ENCODE peak calls at places on chromosomes 11 and 22, in ten cellular contexts. One of them, this sample, is unnamed.

GRCh38 chr11:131065435-131066295 is 149.4 kb upstream of the SNX19 start:
- DNase-seq in activated CD8-positive, alpha-beta memory T cell treated with anti-CD3 and anti-CD28 coated beads for 24 hours: no peak
- DNase-seq in NB4: no peak
- DNase-seq in CD8-positive, alpha-beta memory T cell: no peak
- DNase-seq in WTC11: no peak
- DNase-seq in pons: no peak
- DNase-seq in astrocyte of the spinal cord: no peak
- DNase-seq in AG04450: no peak
- DNase-seq in stimulated activated CD4-positive, alpha-beta T cell treated with anti-CD3 and anti-CD28 coated beads, Interleukin-1b, Interleukin-23, amount 100 ng/mL, for 1 hour: no peak
- DNase-seq in RPMI7951: no peak
- DNase-seq in this sample: no peak

GRCh38 chr11:14861680-14862079 is 30.4 kb downstream of the CYP2R1 start:
- DNase-seq in activated CD8-positive, alpha-beta memory T cell treated with anti-CD3 and anti-CD28 coated beads for 24 hours: no peak
- DNase-seq in NB4: no peak
- DNase-seq in CD8-positive, alpha-beta memory T cell: no peak
- DNase-seq in WTC11: no peak
- DNase-seq in pons: no peak
- DNase-seq in astrocyte of the spinal cord: no peak
- DNase-seq in AG04450: no peak
- DNase-seq in stimulated activated CD4-positive, alpha-beta T cell treated with anti-CD3 and anti-CD28 coated beads, Interleukin-1b, Interleukin-23, amount 100 ng/mL, for 1 hour: no peak
- DNase-seq in RPMI7951: no peak
- DNase-seq in this sample: no peak

GRCh38 chr22:38336699-38337098 is 19.5 kb upstream of the CSNK1E start:
- DNase-seq in activated CD8-positive, alpha-beta memory T cell treated with anti-CD3 and anti-CD28 coated beads for 24 hours: no peak
- DNase-seq in NB4: no peak
- DNase-seq in CD8-positive, alpha-beta memory T cell: no peak
- DNase-seq in WTC11: no peak
- DNase-seq in pons: no peak
- DNase-seq in astrocyte of the spinal cord: no peak
- DNase-seq in AG04450: no peak
- DNase-seq in stimulated activated CD4-positive, alpha-beta T cell treated with anti-CD3 and anti-CD28 coated beads, Interleukin-1b, Interleukin-23, amount 100 ng/mL, for 1 hour: no peak
- DNase-seq in RPMI7951: no peak
- DNase-seq in this sample: no peak

GRCh38 chr11:76805206-76805913 is 22.2 kb downstream of the TSKU start:
- DNase-seq in activated CD8-positive, alpha-beta memory T cell treated with anti-CD3 and anti-CD28 coated beads for 24 hours: peak; percentile 59
- DNase-seq in NB4: no peak
- DNase-seq in CD8-positive, alpha-beta memory T cell: no peak
- DNase-seq in WTC11: no peak
- DNase-seq in pons: no peak
- DNase-seq in astrocyte of the spinal cord: no peak
- DNase-seq in AG04450: no peak
- DNase-seq in stimulated activated CD4-positive, alpha-beta T cell treated with anti-CD3 and anti-CD28 coated beads, Interleukin-1b, Interleukin-23, amount 100 ng/mL, for 1 hour: no peak
- DNase-seq in RPMI7951: peak; percentile 50
- DNase-seq in this sample: no peak

GRCh38 chr11:8247312-8247711 is 16.4 kb downstream of the LMO1 start:
- DNase-seq in activated CD8-positive, alpha-beta memory T cell treated with anti-CD3 and anti-CD28 coated beads for 24 hours: no peak
- DNase-seq in NB4: peak; percentile 35
- DNase-seq in CD8-positive, alpha-beta memory T cell: no peak
- DNase-seq in WTC11: peak; percentile 74
- DNase-seq in pons: no peak
- DNase-seq in astrocyte of the spinal cord: no peak
- DNase-seq in AG04450: no peak
- DNase-seq in stimulated activated CD4-positive, alpha-beta T cell treated with anti-CD3 and anti-CD28 coated beads, Interleukin-1b, Interleukin-23, amount 100 ng/mL, for 1 hour: no peak
- DNase-seq in RPMI7951: no peak
- DNase-seq in this sample: no peak

GRCh38 chr11:96704847-96705246 is 315.0 kb downstream of the JRKL start:
- DNase-seq in activated CD8-positive, alpha-beta memory T cell treated with anti-CD3 and anti-CD28 coated beads for 24 hours: no peak
- DNase-seq in NB4: peak; percentile 18
- DNase-seq in CD8-positive, alpha-beta memory T cell: no peak
- DNase-seq in WTC11: no peak
- DNase-seq in pons: no peak
- DNase-seq in astrocyte of the spinal cord: peak; percentile 3
- DNase-seq in AG04450: no peak
- DNase-seq in stimulated activated CD4-positive, alpha-beta T cell treated with anti-CD3 and anti-CD28 coated beads, Interleukin-1b, Interleukin-23, amount 100 ng/mL, for 1 hour: no peak
- DNase-seq in RPMI7951: no peak
- DNase-seq in this sample: no peak

GRCh38 chr22:32880906-32881596 is 79.5 kb downstream of the TIMP3 start:
- DNase-seq in activated CD8-positive, alpha-beta memory T cell treated with anti-CD3 and anti-CD28 coated beads for 24 hours: peak; percentile 57
- DNase-seq in NB4: peak; percentile 23
- DNase-seq in CD8-positive, alpha-beta memory T cell: no peak
- DNase-seq in WTC11: no peak
- DNase-seq in pons: no peak
- DNase-seq in astrocyte of the spinal cord: peak; percentile 31
- DNase-seq in AG04450: peak; percentile 30
- DNase-seq in stimulated activated CD4-positive, alpha-beta T cell treated with anti-CD3 and anti-CD28 coated beads, Interleukin-1b, Interleukin-23, amount 100 ng/mL, for 1 hour: no peak
- DNase-seq in RPMI7951: peak; percentile 78
- DNase-seq in this sample: no peak

GRCh38 chr11:2289859-2290258 is 11.9 kb downstream of the C11orf21 start:
- DNase-seq in activated CD8-positive, alpha-beta memory T cell treated with anti-CD3 and anti-CD28 coated beads for 24 hours: no peak
- DNase-seq in NB4: no peak
- DNase-seq in CD8-positive, alpha-beta memory T cell: no peak
- DNase-seq in WTC11: peak; percentile 8
- DNase-seq in pons: no peak
- DNase-seq in astrocyte of the spinal cord: no peak
- DNase-seq in AG04450: no peak
- DNase-seq in stimulated activated CD4-positive, alpha-beta T cell treated with anti-CD3 and anti-CD28 coated beads, Interleukin-1b, Interleukin-23, amount 100 ng/mL, for 1 hour: no peak
- DNase-seq in RPMI7951: no peak
- DNase-seq in this sample: no peak

GRCh38 chr11:99973993-99974392 is 713.1 kb upstream of the ARHGAP42 start:
- DNase-seq in activated CD8-positive, alpha-beta memory T cell treated with anti-CD3 and anti-CD28 coated beads for 24 hours: no peak
- DNase-seq in NB4: no peak
- DNase-seq in CD8-positive, alpha-beta memory T cell: no peak
- DNase-seq in WTC11: no peak
- DNase-seq in pons: no peak
- DNase-seq in astrocyte of the spinal cord: no peak
- DNase-seq in AG04450: no peak
- DNase-seq in stimulated activated CD4-positive, alpha-beta T cell treated with anti-CD3 and anti-CD28 coated beads, Interleukin-1b, Interleukin-23, amount 100 ng/mL, for 1 hour: no peak
- DNase-seq in RPMI7951: no peak
- DNase-seq in this sample: no peak

GRCh38 chr11:102006835-102007566 is 40.2 kb upstream of the CFAP300 start:
- DNase-seq in activated CD8-positive, alpha-beta memory T cell treated with anti-CD3 and anti-CD28 coated beads for 24 hours: no peak
- DNase-seq in NB4: no peak
- DNase-seq in CD8-positive, alpha-beta memory T cell: no peak
- DNase-seq in WTC11: no peak
- DNase-seq in pons: no peak
- DNase-seq in astrocyte of the spinal cord: no peak
- DNase-seq in AG04450: no peak
- DNase-seq in stimulated activated CD4-positive, alpha-beta T cell treated with anti-CD3 and anti-CD28 coated beads, Interleukin-1b, Interleukin-23, amount 100 ng/mL, for 1 hour: no peak
- DNase-seq in RPMI7951: no peak
- DNase-seq in this sample: no peak

GRCh38 chr22:49703391-49703926 is 124.2 kb downstream of the BRD1 start:
- DNase-seq in activated CD8-positive, alpha-beta memory T cell treated with anti-CD3 and anti-CD28 coated beads for 24 hours: no peak
- DNase-seq in NB4: no peak
- DNase-seq in CD8-positive, alpha-beta memory T cell: no peak
- DNase-seq in WTC11: no peak
- DNase-seq in pons: no peak
- DNase-seq in astrocyte of the spinal cord: no peak
- DNase-seq in AG04450: no peak
- DNase-seq in stimulated activated CD4-positive, alpha-beta T cell treated with anti-CD3 and anti-CD28 coated beads, Interleukin-1b, Interleukin-23, amount 100 ng/mL, for 1 hour: no peak
- DNase-seq in RPMI7951: no peak
- DNase-seq in this sample: no peak

GRCh38 chr22:47878460-47878859 is 1116.0 kb downstream of the TBC1D22A start:
- DNase-seq in activated CD8-positive, alpha-beta memory T cell treated with anti-CD3 and anti-CD28 coated beads for 24 hours: no peak
- DNase-seq in NB4: no peak
- DNase-seq in CD8-positive, alpha-beta memory T cell: no peak
- DNase-seq in WTC11: no peak
- DNase-seq in pons: no peak
- DNase-seq in astrocyte of the spinal cord: no peak
- DNase-seq in AG04450: no peak
- DNase-seq in stimulated activated CD4-positive, alpha-beta T cell treated with anti-CD3 and anti-CD28 coated beads, Interleukin-1b, Interleukin-23, amount 100 ng/mL, for 1 hour: no peak
- DNase-seq in RPMI7951: no peak
- DNase-seq in this sample: no peak

GRCh38 chr11:96782632-96783031 is 392.8 kb downstream of the JRKL start:
- DNase-seq in activated CD8-positive, alpha-beta memory T cell treated with anti-CD3 and anti-CD28 coated beads for 24 hours: no peak
- DNase-seq in NB4: no peak
- DNase-seq in CD8-positive, alpha-beta memory T cell: no peak
- DNase-seq in WTC11: no peak
- DNase-seq in pons: no peak
- DNase-seq in astrocyte of the spinal cord: no peak
- DNase-seq in AG04450: no peak
- DNase-seq in stimulated activated CD4-positive, alpha-beta T cell treated with anti-CD3 and anti-CD28 coated beads, Interleukin-1b, Interleukin-23, amount 100 ng/mL, for 1 hour: no peak
- DNase-seq in RPMI7951: no peak
- DNase-seq in this sample: no peak

GRCh38 chr22:43993072-43993760 is 30.9 kb upstream of the PARVB start:
- DNase-seq in activated CD8-positive, alpha-beta memory T cell treated with anti-CD3 and anti-CD28 coated beads for 24 hours: peak; percentile 82
- DNase-seq in NB4: peak; percentile 65
- DNase-seq in CD8-positive, alpha-beta memory T cell: peak; percentile 31
- DNase-seq in WTC11: peak; percentile 78
- DNase-seq in pons: peak; percentile 40
- DNase-seq in astrocyte of the spinal cord: peak; percentile 61
- DNase-seq in AG04450: peak; percentile 30
- DNase-seq in stimulated activated CD4-positive, alpha-beta T cell treated with anti-CD3 and anti-CD28 coated beads, Interleukin-1b, Interleukin-23, amount 100 ng/mL, for 1 hour: no peak
- DNase-seq in RPMI7951: peak; percentile 44
- DNase-seq in this sample: peak; percentile 49

GRCh38 chr11:14418801-14419417 is 59.9 kb upstream of the RRAS2 start:
- DNase-seq in activated CD8-positive, alpha-beta memory T cell treated with anti-CD3 and anti-CD28 coated beads for 24 hours: no peak
- DNase-seq in NB4: no peak
- DNase-seq in CD8-positive, alpha-beta memory T cell: no peak
- DNase-seq in WTC11: peak; percentile 34
- DNase-seq in pons: no peak
- DNase-seq in astrocyte of the spinal cord: no peak
- DNase-seq in AG04450: no peak
- DNase-seq in stimulated activated CD4-positive, alpha-beta T cell treated with anti-CD3 and anti-CD28 coated beads, Interleukin-1b, Interleukin-23, amount 100 ng/mL, for 1 hour: no peak
- DNase-seq in RPMI7951: peak; percentile 23
- DNase-seq in this sample: no peak

GRCh38 chr11:35337136-35337918 is 82.0 kb downstream of the SLC1A2 start:
- DNase-seq in activated CD8-positive, alpha-beta memory T cell treated with anti-CD3 and anti-CD28 coated beads for 24 hours: no peak
- DNase-seq in NB4: peak; percentile 39
- DNase-seq in CD8-positive, alpha-beta memory T cell: no peak
- DNase-seq in WTC11: no peak
- DNase-seq in pons: peak; percentile 45
- DNase-seq in astrocyte of the spinal cord: peak; percentile 98
- DNase-seq in AG04450: peak; percentile 94
- DNase-seq in stimulated activated CD4-positive, alpha-beta T cell treated with anti-CD3 and anti-CD28 coated beads, Interleukin-1b, Interleukin-23, amount 100 ng/mL, for 1 hour: no peak
- DNase-seq in RPMI7951: peak; percentile 98
- DNase-seq in this sample: peak; percentile 93

GRCh38 chr11:102615894-102616432 is 9.2 kb downstream of the MMP20 start:
- DNase-seq in activated CD8-positive, alpha-beta memory T cell treated with anti-CD3 and anti-CD28 coated beads for 24 hours: no peak
- DNase-seq in NB4: no peak
- DNase-seq in CD8-positive, alpha-beta memory T cell: no peak
- DNase-seq in WTC11: no peak
- DNase-seq in pons: no peak
- DNase-seq in astrocyte of the spinal cord: no peak
- DNase-seq in AG04450: no peak
- DNase-seq in stimulated activated CD4-positive, alpha-beta T cell treated with anti-CD3 and anti-CD28 coated beads, Interleukin-1b, Interleukin-23, amount 100 ng/mL, for 1 hour: no peak
- DNase-seq in RPMI7951: no peak
- DNase-seq in this sample: no peak

GRCh38 chr22:50293441-50294318 is 13.8 kb downstream of the PLXNB2 start:
- DNase-seq in activated CD8-positive, alpha-beta memory T cell treated with anti-CD3 and anti-CD28 coated beads for 24 hours: no peak
- DNase-seq in NB4: peak; percentile 59
- DNase-seq in CD8-positive, alpha-beta memory T cell: no peak
- DNase-seq in WTC11: peak; percentile 85
- DNase-seq in pons: no peak
- DNase-seq in astrocyte of the spinal cord: peak; percentile 65
- DNase-seq in AG04450: no peak
- DNase-seq in stimulated activated CD4-positive, alpha-beta T cell treated with anti-CD3 and anti-CD28 coated beads, Interleukin-1b, Interleukin-23, amount 100 ng/mL, for 1 hour: no peak
- DNase-seq in RPMI7951: peak; percentile 70
- DNase-seq in this sample: no peak

GRCh38 chr11:46760429-46761128 is 41.6 kb downstream of the F2 start:
- DNase-seq in activated CD8-positive, alpha-beta memory T cell treated with anti-CD3 and anti-CD28 coated beads for 24 hours: no peak
- DNase-seq in NB4: no peak
- DNase-seq in CD8-positive, alpha-beta memory T cell: no peak
- DNase-seq in WTC11: no peak
- DNase-seq in pons: no peak
- DNase-seq in astrocyte of the spinal cord: no peak
- DNase-seq in AG04450: no peak
- DNase-seq in stimulated activated CD4-positive, alpha-beta T cell treated with anti-CD3 and anti-CD28 coated beads, Interleukin-1b, Interleukin-23, amount 100 ng/mL, for 1 hour: no peak
- DNase-seq in RPMI7951: no peak
- DNase-seq in this sample: no peak

GRCh38 chr11:15179167-15179566 is 64.4 kb downstream of the INSC start:
- DNase-seq in activated CD8-positive, alpha-beta memory T cell treated with anti-CD3 and anti-CD28 coated beads for 24 hours: no peak
- DNase-seq in NB4: no peak
- DNase-seq in CD8-positive, alpha-beta memory T cell: no peak
- DNase-seq in WTC11: no peak
- DNase-seq in pons: no peak
- DNase-seq in astrocyte of the spinal cord: peak; percentile 35
- DNase-seq in AG04450: no peak
- DNase-seq in stimulated activated CD4-positive, alpha-beta T cell treated with anti-CD3 and anti-CD28 coated beads, Interleukin-1b, Interleukin-23, amount 100 ng/mL, for 1 hour: no peak
- DNase-seq in RPMI7951: no peak
- DNase-seq in this sample: peak; percentile 43

GRCh38 chr11:107198490-107199007 is 180.3 kb upstream of the GUCY1A2 start:
- DNase-seq in activated CD8-positive, alpha-beta memory T cell treated with anti-CD3 and anti-CD28 coated beads for 24 hours: no peak
- DNase-seq in NB4: peak; percentile 37
- DNase-seq in CD8-positive, alpha-beta memory T cell: no peak
- DNase-seq in WTC11: no peak
- DNase-seq in pons: no peak
- DNase-seq in astrocyte of the spinal cord: no peak
- DNase-seq in AG04450: no peak
- DNase-seq in stimulated activated CD4-positive, alpha-beta T cell treated with anti-CD3 and anti-CD28 coated beads, Interleukin-1b, Interleukin-23, amount 100 ng/mL, for 1 hour: no peak
- DNase-seq in RPMI7951: no peak
- DNase-seq in this sample: no peak

GRCh38 chr22:30334601-30335000 is 7.9 kb upstream of the TBC1D10A start:
- DNase-seq in activated CD8-positive, alpha-beta memory T cell treated with anti-CD3 and anti-CD28 coated beads for 24 hours: no peak
- DNase-seq in NB4: no peak
- DNase-seq in CD8-positive, alpha-beta memory T cell: no peak
- DNase-seq in WTC11: no peak
- DNase-seq in pons: no peak
- DNase-seq in astrocyte of the spinal cord: no peak
- DNase-seq in AG04450: no peak
- DNase-seq in stimulated activated CD4-positive, alpha-beta T cell treated with anti-CD3 and anti-CD28 coated beads, Interleukin-1b, Interleukin-23, amount 100 ng/mL, for 1 hour: no peak
- DNase-seq in RPMI7951: no peak
- DNase-seq in this sample: no peak

GRCh38 chr11:9905562-9905961 is 241.7 kb downstream of the SWAP70 start:
- DNase-seq in activated CD8-positive, alpha-beta memory T cell treated with anti-CD3 and anti-CD28 coated beads for 24 hours: no peak
- DNase-seq in NB4: no peak
- DNase-seq in CD8-positive, alpha-beta memory T cell: no peak
- DNase-seq in WTC11: no peak
- DNase-seq in pons: peak; percentile 47
- DNase-seq in astrocyte of the spinal cord: no peak
- DNase-seq in AG04450: no peak
- DNase-seq in stimulated activated CD4-positive, alpha-beta T cell treated with anti-CD3 and anti-CD28 coated beads, Interleukin-1b, Interleukin-23, amount 100 ng/mL, for 1 hour: no peak
- DNase-seq in RPMI7951: peak; percentile 57
- DNase-seq in this sample: no peak

GRCh38 chr11:29634248-29634647 is 382.6 kb downstream of the KCNA4 start:
- DNase-seq in activated CD8-positive, alpha-beta memory T cell treated with anti-CD3 and anti-CD28 coated beads for 24 hours: no peak
- DNase-seq in NB4: no peak
- DNase-seq in CD8-positive, alpha-beta memory T cell: no peak
- DNase-seq in WTC11: no peak
- DNase-seq in pons: no peak
- DNase-seq in astrocyte of the spinal cord: no peak
- DNase-seq in AG04450: no peak
- DNase-seq in stimulated activated CD4-positive, alpha-beta T cell treated with anti-CD3 and anti-CD28 coated beads, Interleukin-1b, Interleukin-23, amount 100 ng/mL, for 1 hour: no peak
- DNase-seq in RPMI7951: no peak
- DNase-seq in this sample: no peak

GRCh38 chr11:10263929-10264328 is 30.1 kb downstream of the SBF2 start:
- DNase-seq in activated CD8-positive, alpha-beta memory T cell treated with anti-CD3 and anti-CD28 coated beads for 24 hours: no peak
- DNase-seq in NB4: no peak
- DNase-seq in CD8-positive, alpha-beta memory T cell: no peak
- DNase-seq in WTC11: no peak
- DNase-seq in pons: no peak
- DNase-seq in astrocyte of the spinal cord: peak; percentile 47
- DNase-seq in AG04450: peak; percentile 48
- DNase-seq in stimulated activated CD4-positive, alpha-beta T cell treated with anti-CD3 and anti-CD28 coated beads, Interleukin-1b, Interleukin-23, amount 100 ng/mL, for 1 hour: no peak
- DNase-seq in RPMI7951: peak; percentile 10
- DNase-seq in this sample: peak; percentile 5

GRCh38 chr11:62669420-62670161 is 1.9 kb upstream of the UQCC3 start:
- DNase-seq in activated CD8-positive, alpha-beta memory T cell treated with anti-CD3 and anti-CD28 coated beads for 24 hours: no peak
- DNase-seq in NB4: peak; percentile 33
- DNase-seq in CD8-positive, alpha-beta memory T cell: no peak
- DNase-seq in WTC11: no peak
- DNase-seq in pons: no peak
- DNase-seq in astrocyte of the spinal cord: no peak
- DNase-seq in AG04450: no peak
- DNase-seq in stimulated activated CD4-positive, alpha-beta T cell treated with anti-CD3 and anti-CD28 coated beads, Interleukin-1b, Interleukin-23, amount 100 ng/mL, for 1 hour: no peak
- DNase-seq in RPMI7951: no peak
- DNase-seq in this sample: no peak

GRCh38 chr22:25780673-25781072 is 38.7 kb downstream of the MYO18B start:
- DNase-seq in activated CD8-positive, alpha-beta memory T cell treated with anti-CD3 and anti-CD28 coated beads for 24 hours: no peak
- DNase-seq in NB4: no peak
- DNase-seq in CD8-positive, alpha-beta memory T cell: no peak
- DNase-seq in WTC11: no peak
- DNase-seq in pons: no peak
- DNase-seq in astrocyte of the spinal cord: no peak
- DNase-seq in AG04450: no peak
- DNase-seq in stimulated activated CD4-positive, alpha-beta T cell treated with anti-CD3 and anti-CD28 coated beads, Interleukin-1b, Interleukin-23, amount 100 ng/mL, for 1 hour: no peak
- DNase-seq in RPMI7951: no peak
- DNase-seq in this sample: no peak

GRCh38 chr11:97982512-97982911 is 1038.2 kb upstream of the CNTN5 start:
- DNase-seq in activated CD8-positive, alpha-beta memory T cell treated with anti-CD3 and anti-CD28 coated beads for 24 hours: no peak
- DNase-seq in NB4: no peak
- DNase-seq in CD8-positive, alpha-beta memory T cell: no peak
- DNase-seq in WTC11: no peak
- DNase-seq in pons: no peak
- DNase-seq in astrocyte of the spinal cord: no peak
- DNase-seq in AG04450: no peak
- DNase-seq in stimulated activated CD4-positive, alpha-beta T cell treated with anti-CD3 and anti-CD28 coated beads, Interleukin-1b, Interleukin-23, amount 100 ng/mL, for 1 hour: no peak
- DNase-seq in RPMI7951: no peak
- DNase-seq in this sample: no peak

This sample was measured in fibroblast of the conjunctiva.